ENCODE peak calls at places on chromosomes 2 and 18, in six cellular contexts. L is GM12878, U is HCT116, G is K562, P is Panc1, O is HepG2. V is an unnamed sample.

GRCh38 chr2:138334323-138334722 is 167.2 kb upstream of the SPOPL start:
- ATAC-seq in L (no peak), U (no peak), G (no peak), P (no peak), O (no peak), V (no peak)

GRCh38 chr18:8283901-8284585 is 325.2 kb upstream of the RAB12 start:
- ATAC-seq in L (no peak), U (no peak), G (no peak), P (no peak), O (peak), V (no peak)

GRCh38 chr2:239061121-239061666 is 213.3 kb downstream of the TWIST2 start:
- ATAC-seq in L (no peak), U (no peak), G (no peak), P (no peak), O (no peak), V (no peak)

GRCh38 chr2:76567478-76567877 is 856.8 kb upstream of the GCFC2 start:
- ATAC-seq in L (no peak), U (no peak), G (no peak), P (no peak), O (no peak), V (no peak)

GRCh38 chr18:57581301-57581934 is 5.1 kb downstream of the FECH start:
- ATAC-seq in L (peak), U (no peak), G (no peak), P (no peak), O (no peak), V (no peak)

GRCh38 chr2:222915092-222915957 is 54.5 kb downstream of the ACSL3 start:
- ATAC-seq in L (no peak), U (no peak), G (no peak), P (no peak), O (no peak), V (no peak)

GRCh38 chr2:215624423-215624829 is 188.6 kb upstream of the FN1 start:
- ATAC-seq in L (no peak), U (no peak), G (no peak), P (no peak), O (peak), V (peak)

GRCh38 chr2:64848363-64848762 is 140.8 kb upstream of the SLC1A4 start:
- ATAC-seq in L (no peak), U (peak), G (peak), P (no peak), O (peak), V (peak)

GRCh38 chr2:175806570-175806969 is 195.5 kb downstream of the LNPK start:
- ATAC-seq in L (no peak), U (no peak), G (no peak), P (no peak), O (no peak), V (no peak)

GRCh38 chr2:7007488-7007845 is 90.3 kb downstream of the RNF144A start:
- ATAC-seq in L (peak), U (no peak), G (no peak), P (no peak), O (no peak), V (no peak)

GRCh38 chr2:62216616-62217015 is 20.7 kb downstream of the B3GNT2 start:
- ATAC-seq in L (no peak), U (no peak), G (no peak), P (no peak), O (peak), V (peak)

GRCh38 chr2:232292395-232293154 is 86.0 kb upstream of the ALPP start:
- ATAC-seq in L (peak), U (peak), G (peak), P (peak), O (peak), V (no peak)

GRCh38 chr18:58896734-58897508 is 32.2 kb downstream of the ZNF532 start:
- ATAC-seq in L (peak), U (no peak), G (no peak), P (no peak), O (no peak), V (no peak)

GRCh38 chr2:42127425-42128424 is 41.4 kb upstream of the EML4 start:
- ATAC-seq in L (peak), U (no peak), G (no peak), P (peak), O (peak), V (no peak)

GRCh38 chr2:189022492-189022891 is 48.3 kb downstream of the COL3A1 start:
- ATAC-seq in L (no peak), U (no peak), G (no peak), P (no peak), O (no peak), V (peak)

GRCh38 chr18:9097349-9097748 is 5.2 kb upstream of the NDUFV2 start:
- ATAC-seq in L (no peak), U (no peak), G (no peak), P (no peak), O (no peak), V (no peak)

GRCh38 chr18:28039078-28039477 is 137.9 kb downstream of the CDH2 start:
- ATAC-seq in L (no peak), U (no peak), G (no peak), P (no peak), O (no peak), V (no peak)

GRCh38 chr2:168403736-168404135 is 52.3 kb upstream of the CERS6 start:
- ATAC-seq in L (no peak), U (no peak), G (no peak), P (no peak), O (no peak), V (no peak)

GRCh38 chr2:68753318-68753717 is 18.7 kb downstream of the ARHGAP25 start:
- ATAC-seq in L (no peak), U (no peak), G (no peak), P (no peak), O (no peak), V (no peak)

GRCh38 chr2:239751719-239752355 is 273.3 kb downstream of the NDUFA10 start:
- ATAC-seq in L (peak), U (no peak), G (no peak), P (no peak), O (peak), V (no peak)

GRCh38 chr2:95041060-95041823 is 15.7 kb downstream of the MAL start:
- ATAC-seq in L (peak), U (no peak), G (no peak), P (no peak), O (no peak), V (no peak)

GRCh38 chr2:201220102-201220570 is 37.2 kb downstream of the CASP10 start:
- ATAC-seq in L (no peak), U (no peak), G (peak), P (no peak), O (no peak), V (no peak)

GRCh38 chr2:102925003-102925402 is 163.2 kb downstream of the TMEM182 start:
- ATAC-seq in L (no peak), U (no peak), G (no peak), P (no peak), O (no peak), V (no peak)
- TF ChIP-seq POLR2AphosphoS5 in L (no peak), U (no peak), G (no peak), P (no peak), O (no peak), V (no peak)

GRCh38 chr2:47344890-47345583 is 57.9 kb upstream of the MSH2 start:
- ATAC-seq in L (peak), U (peak), G (peak), P (peak), O (peak), V (peak)
- TF ChIP-seq POLR2AphosphoS5 in L (no peak), U (peak), G (no peak), P (peak), O (peak), V (no peak)

DNA sequence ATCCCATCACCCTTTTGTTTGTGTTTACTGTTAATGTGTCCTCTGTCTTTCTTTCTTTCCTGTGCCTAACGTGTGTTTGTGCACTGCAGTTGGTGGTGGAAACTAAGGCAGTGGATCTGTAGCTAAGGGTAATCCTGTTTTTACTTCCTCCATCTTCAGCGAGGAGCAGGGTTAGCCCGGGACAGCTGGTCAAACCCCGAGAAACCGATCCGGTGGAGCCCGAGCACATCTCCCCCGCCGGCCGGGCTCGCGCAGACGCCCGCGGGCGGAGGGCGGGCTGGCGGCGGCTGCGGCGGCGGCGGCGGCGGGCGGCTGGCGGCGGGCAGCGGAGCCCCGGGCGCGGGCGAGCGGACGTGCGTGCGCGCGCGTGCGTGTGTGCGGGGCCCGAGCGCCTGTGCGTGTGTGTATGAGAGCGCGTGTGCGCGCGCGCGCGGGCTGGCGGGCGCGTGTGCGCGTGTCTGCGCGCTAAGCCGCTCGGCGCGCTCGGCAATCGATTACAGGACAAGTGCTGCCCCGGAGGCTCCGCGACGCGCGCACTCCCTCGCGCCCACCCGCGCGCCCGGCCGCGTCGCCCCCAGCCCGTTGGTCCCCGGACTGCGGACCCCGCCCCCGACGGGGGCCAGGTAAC is at the start of gene IKZF2:
- ATAC-seq in L (peak), U (peak), G (peak), P (peak), O (peak), V (peak)
- TF ChIP-seq POLR2AphosphoS5 in L (peak), U (no peak), G (no peak), P (no peak), O (no peak), V (no peak)

GRCh38 chr18:79393626-79394401 is 1.9 kb upstream of the NFATC1 start:
- ATAC-seq in L (peak), U (peak), G (peak), P (peak), O (peak), V (peak)
- TF ChIP-seq POLR2AphosphoS5 in L (no peak), U (no peak), G (no peak), P (peak), O (no peak), V (peak)

DNA sequence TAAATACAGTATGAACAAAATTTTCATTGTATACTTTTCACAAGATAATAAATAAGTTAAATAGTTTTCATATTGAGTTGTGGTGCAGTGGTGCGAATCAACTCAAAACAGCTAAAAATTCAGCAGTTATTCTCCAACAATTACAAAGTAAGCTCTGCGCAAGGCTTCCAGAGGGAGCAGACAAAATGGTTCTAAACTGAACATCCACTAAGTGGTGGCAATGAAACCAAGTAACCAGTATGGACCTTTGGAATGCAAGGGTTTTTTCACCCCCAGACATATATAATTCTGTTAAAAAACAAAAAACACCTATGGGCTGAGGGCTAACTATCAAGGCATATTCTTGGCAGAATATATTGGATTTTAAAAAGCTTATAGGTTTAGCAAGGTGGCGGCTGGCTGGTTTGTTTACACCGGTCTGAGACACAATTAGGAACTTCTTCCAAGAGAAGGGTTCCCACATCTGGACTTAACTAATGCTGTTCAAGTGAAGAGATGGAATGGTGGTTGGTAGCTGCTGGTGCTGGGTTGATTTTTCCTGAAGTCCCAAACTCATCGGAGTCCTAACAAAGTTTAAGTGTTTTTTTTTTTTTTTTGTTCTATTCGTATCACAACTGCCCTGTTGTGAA is 2.9 kb downstream of the ZFP36L2 start:
- ATAC-seq in L (no peak), U (no peak), G (no peak), P (no peak), O (no peak), V (no peak)
- TF ChIP-seq POLR2AphosphoS5 in L (peak), U (no peak), G (no peak), P (no peak), O (peak), V (peak)

GRCh38 chr2:11753452-11753885 is 7.0 kb downstream of the LPIN1 start:
- ATAC-seq in L (peak), U (peak), G (peak), P (peak), O (no peak), V (no peak)

GRCh38 chr2:11754705-11755026 is 8.2 kb downstream of the LPIN1 start:
- ATAC-seq in L (peak), U (no peak), G (no peak), P (no peak), O (no peak), V (no peak)

GRCh38 chr2:11757101-11757500 is 10.7 kb downstream of the LPIN1 start:
- ATAC-seq in L (no peak), U (no peak), G (no peak), P (no peak), O (no peak), V (no peak)

GRCh38 chr2:11752906-11753305 is 6.5 kb downstream of the LPIN1 start:
- ATAC-seq in L (no peak), U (no peak), G (no peak), P (no peak), O (no peak), V (no peak)

DNA sequence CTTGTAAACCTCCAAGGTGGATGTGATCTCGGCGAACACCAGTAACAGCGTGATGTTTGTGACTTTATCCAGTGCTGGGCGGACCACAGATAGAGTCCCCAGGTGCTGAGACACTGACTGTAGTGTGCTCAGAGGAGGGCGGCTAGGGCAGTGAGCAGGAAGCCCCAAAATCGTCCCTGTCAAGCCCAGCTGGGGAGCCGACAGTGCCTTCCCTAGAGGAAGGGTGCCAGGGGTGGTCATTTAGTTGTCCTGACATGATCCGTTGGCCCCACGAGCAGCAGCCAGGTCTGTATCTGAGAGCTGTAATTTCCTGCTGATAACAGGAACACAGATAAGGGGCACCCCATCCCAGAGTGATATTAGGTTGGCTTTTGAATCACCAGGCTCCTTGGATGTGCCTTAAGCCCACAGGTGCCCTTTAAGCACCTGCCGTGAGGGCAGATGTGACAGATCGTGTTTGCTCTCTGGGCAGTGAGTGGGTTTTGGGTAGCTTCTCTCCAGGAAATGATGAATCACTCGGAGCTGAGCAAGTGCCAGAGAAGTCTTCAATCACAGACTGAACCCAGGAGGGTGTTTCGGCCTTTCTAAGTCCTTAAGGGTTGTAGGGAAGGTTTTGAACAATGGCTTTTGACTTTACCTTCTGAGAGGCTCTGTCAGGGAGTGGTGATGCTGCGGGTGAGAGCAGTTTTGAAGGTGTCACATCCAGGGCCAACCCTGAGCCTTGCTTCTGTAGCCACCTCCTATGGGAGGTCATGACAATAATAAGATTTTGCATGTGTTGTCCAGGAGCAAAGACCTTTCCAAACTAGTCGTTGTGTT is 7.7 kb downstream of the LPIN1 start:
- ATAC-seq in L (peak), U (peak), G (peak), P (peak), O (no peak), V (peak)
- TF ChIP-seq POLR2AphosphoS5 in L (peak), U (no peak), G (no peak), P (no peak), O (no peak), V (peak)

DNA sequence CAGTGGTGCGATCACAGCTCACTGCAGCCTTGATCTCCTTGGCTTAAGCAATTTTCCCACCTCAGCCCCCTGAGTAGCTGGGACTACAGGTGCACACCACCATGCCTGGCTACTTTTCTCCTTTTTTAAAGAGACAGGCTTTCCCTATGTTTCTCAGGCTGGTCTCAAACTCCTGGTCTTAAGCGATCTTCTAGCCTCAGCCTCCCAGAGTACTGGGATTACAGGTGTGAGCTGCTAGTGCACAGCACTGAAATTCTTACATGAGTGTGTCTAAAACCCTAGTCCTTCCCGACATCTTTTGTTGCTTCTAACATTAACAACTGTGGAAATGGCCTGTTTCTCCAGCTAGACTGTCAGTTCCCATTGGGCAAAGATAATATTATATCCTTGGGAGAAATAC is 2.9 kb downstream of the UGP2 start:
- ATAC-seq in L (no peak), U (no peak), G (no peak), P (no peak), O (no peak), V (no peak)
- TF ChIP-seq POLR2AphosphoS5 in L (no peak), U (no peak), G (no peak), P (no peak), O (no peak), V (no peak)